ENCODE peak calls at places on chromosomes 16 and 17, in seven cellular contexts. E is activated CD8-positive, alpha-beta memory T cell treated with anti-CD3 and anti-CD28 coated beads for 4 hours; N is stimulated activated CD8-positive, alpha-beta memory T cell treated with anti-CD3 and anti-CD28 coated beads, Interleukin-15, amount 100 ng/mL, for 24 hours; C is psoas muscle; S is midbrain; H is T-cell; K is thyroid gland. A is an unnamed sample.

GRCh38 chr17:1074886-1075665 is 78.1 kb downstream of the TIMM22 start:
- DNase-seq in E (no peak), N (no peak), C (peak), S (no peak), H (no peak), K (no peak), A (peak)

GRCh38 chr17:42016411-42016831 is 818 bp downstream of the DNAJC7 start:
- DNase-seq in E (no peak), N (no peak), C (no peak), S (no peak), H (peak), K (no peak), A (peak)

GRCh38 chr16:22262460-22262859 is 34.7 kb upstream of the POLR3E start:
- DNase-seq in E (no peak), N (no peak), C (no peak), S (no peak), H (no peak), K (no peak), A (no peak)

GRCh38 chr17:11557727-11558452 is 40.4 kb upstream of the DNAH9 start:
- DNase-seq in E (no peak), N (no peak), C (no peak), S (no peak), H (no peak), K (no peak), A (no peak)

GRCh38 chr16:50830698-50831097 is 88.8 kb downstream of the CYLD start:
- DNase-seq in E (no peak), N (no peak), C (no peak), S (no peak), H (no peak), K (no peak), A (no peak)

GRCh38 chr17:28811594-28812135 is 30.9 kb downstream of the FAM222B start:
- DNase-seq in E (no peak), N (no peak), C (no peak), S (peak), H (no peak), K (no peak), A (peak)

GRCh38 chr16:67857547-67858233 is 10.2 kb upstream of the CENPT start:
- DNase-seq in E (no peak), N (no peak), C (peak), S (no peak), H (no peak), K (peak), A (peak)

GRCh38 chr16:62014534-62014933 is 21.7 kb downstream of the CDH8 start:
- DNase-seq in E (no peak), N (no peak), C (no peak), S (no peak), H (no peak), K (no peak), A (no peak)

GRCh38 chr17:82531431-82531881 is 11.9 kb downstream of the FOXK2 start:
- DNase-seq in E (no peak), N (no peak), C (no peak), S (no peak), H (no peak), K (no peak), A (no peak)

GRCh38 chr16:81142864-81143263 is 46.7 kb upstream of the GCSH start:
- DNase-seq in E (no peak), N (no peak), C (no peak), S (no peak), H (no peak), K (no peak), A (peak)

GRCh38 chr16:84546669-84547538 is 42.4 kb upstream of the MEAK7 start:
- DNase-seq in E (no peak), N (no peak), C (no peak), S (no peak), H (no peak), K (no peak), A (no peak)

GRCh38 chr16:35131429-35131828 is 1672.0 kb downstream of the TP53TG3F start:
- DNase-seq in E (no peak), N (no peak), C (no peak), S (no peak), H (no peak), K (no peak), A (no peak)

GRCh38 chr16:56032072-56032471 is 156.9 kb upstream of the CES5A start:
- DNase-seq in E (no peak), N (no peak), C (no peak), S (no peak), H (no peak), K (no peak), A (no peak)

GRCh38 chr17:6305613-6306360 is 129.1 kb downstream of the AIPL1 start:
- DNase-seq in E (no peak), N (no peak), C (no peak), S (no peak), H (no peak), K (no peak), A (no peak)

GRCh38 chr17:69574257-69575197 is 160.0 kb downstream of the MAP2K6 start:
- DNase-seq in E (no peak), N (no peak), C (no peak), S (no peak), H (no peak), K (peak), A (no peak)

GRCh38 chr17:50697076-50697475 is 10.6 kb downstream of the ANKRD40 start:
- DNase-seq in E (no peak), N (no peak), C (no peak), S (no peak), H (no peak), K (no peak), A (no peak)

GRCh38 chr17:4474093-4474492 is 24.6 kb upstream of the SPNS2 start:
- DNase-seq in E (no peak), N (no peak), C (peak), S (no peak), H (no peak), K (no peak), A (no peak)

GRCh38 chr16:24626251-24626650 is 86.9 kb downstream of the RBBP6 start:
- DNase-seq in E (no peak), N (no peak), C (no peak), S (no peak), H (no peak), K (no peak), A (no peak)

GRCh38 chr17:31680126-31680525 is 178.9 kb downstream of the COPRS start:
- DNase-seq in E (no peak), N (no peak), C (no peak), S (no peak), H (no peak), K (no peak), A (peak)

GRCh38 chr17:8556074-8556473 is 74.5 kb downstream of the MYH10 start:
- DNase-seq in E (no peak), N (no peak), C (no peak), S (no peak), H (no peak), K (no peak), A (no peak)

A was measured in endodermal cell.